ENCODE peak calls at places on chromosomes 6 and 20, in nine cellular contexts. One of them, this sample, is unnamed.

GRCh38 chr20:41476013-41476441 is 109.4 kb upstream of the EMILIN3 start:
- DNase-seq in neural progenitor cell: no peak
- DNase-seq in body of pancreas: peak
- DNase-seq in ovary: no peak
- DNase-seq in testis: peak
- DNase-seq in cardiac muscle cell: peak
- DNase-seq in GM12864: no peak
- DNase-seq in AG09309: peak
- DNase-seq in PC-9: peak
- DNase-seq in this sample: peak

GRCh38 chr6:64259372-64259771 is 623.8 kb downstream of the PHF3 start:
- DNase-seq in neural progenitor cell: no peak
- DNase-seq in body of pancreas: no peak
- DNase-seq in ovary: no peak
- DNase-seq in testis: no peak
- DNase-seq in cardiac muscle cell: no peak
- DNase-seq in GM12864: no peak
- DNase-seq in AG09309: no peak
- DNase-seq in PC-9: no peak
- DNase-seq in this sample: no peak

GRCh38 chr20:58389324-58389967 is 417 bp downstream of the VAPB start:
- DNase-seq in neural progenitor cell: peak
- DNase-seq in body of pancreas: peak
- DNase-seq in ovary: no peak
- DNase-seq in testis: peak
- DNase-seq in cardiac muscle cell: peak
- DNase-seq in GM12864: no peak
- DNase-seq in AG09309: no peak
- DNase-seq in PC-9: peak
- DNase-seq in this sample: no peak

GRCh38 chr6:12472601-12473038 is 182.5 kb downstream of the EDN1 start:
- DNase-seq in neural progenitor cell: no peak
- DNase-seq in body of pancreas: peak
- DNase-seq in ovary: no peak
- DNase-seq in testis: peak
- DNase-seq in cardiac muscle cell: peak
- DNase-seq in GM12864: no peak
- DNase-seq in AG09309: no peak
- DNase-seq in PC-9: peak
- DNase-seq in this sample: peak

GRCh38 chr6:30876039-30876730 is 8.1 kb upstream of the DDR1 start:
- DNase-seq in neural progenitor cell: no peak
- DNase-seq in body of pancreas: peak
- DNase-seq in ovary: peak
- DNase-seq in testis: peak
- DNase-seq in cardiac muscle cell: peak
- DNase-seq in GM12864: no peak
- DNase-seq in AG09309: peak
- DNase-seq in PC-9: no peak
- DNase-seq in this sample: no peak

GRCh38 chr6:31216208-31216898 is 45.9 kb upstream of the POU5F1 start:
- DNase-seq in neural progenitor cell: no peak
- DNase-seq in body of pancreas: no peak
- DNase-seq in ovary: no peak
- DNase-seq in testis: no peak
- DNase-seq in cardiac muscle cell: no peak
- DNase-seq in GM12864: no peak
- DNase-seq in AG09309: no peak
- DNase-seq in PC-9: no peak
- DNase-seq in this sample: no peak

GRCh38 chr6:42960243-42961019 is at the start of gene GNMT:
- DNase-seq in neural progenitor cell: peak
- DNase-seq in body of pancreas: peak
- DNase-seq in ovary: peak
- DNase-seq in testis: peak
- DNase-seq in cardiac muscle cell: peak
- DNase-seq in GM12864: no peak
- DNase-seq in AG09309: no peak
- DNase-seq in PC-9: peak
- DNase-seq in this sample: no peak

GRCh38 chr6:11747021-11747420 is 31.6 kb downstream of the ADTRP start:
- DNase-seq in neural progenitor cell: no peak
- DNase-seq in body of pancreas: no peak
- DNase-seq in ovary: no peak
- DNase-seq in testis: peak
- DNase-seq in cardiac muscle cell: no peak
- DNase-seq in GM12864: no peak
- DNase-seq in AG09309: no peak
- DNase-seq in PC-9: no peak
- DNase-seq in this sample: no peak

GRCh38 chr6:37171141-37171969 is 1.4 kb downstream of the PIM1 start:
- DNase-seq in neural progenitor cell: peak
- DNase-seq in body of pancreas: peak
- DNase-seq in ovary: peak
- DNase-seq in testis: peak
- DNase-seq in cardiac muscle cell: peak
- DNase-seq in GM12864: no peak
- DNase-seq in AG09309: no peak
- DNase-seq in PC-9: no peak
- DNase-seq in this sample: no peak

GRCh38 chr6:37168809-37169457 is 1.0 kb upstream of the PIM1 start:
- DNase-seq in neural progenitor cell: no peak
- DNase-seq in body of pancreas: peak
- DNase-seq in ovary: no peak
- DNase-seq in testis: peak
- DNase-seq in cardiac muscle cell: no peak
- DNase-seq in GM12864: no peak
- DNase-seq in AG09309: no peak
- DNase-seq in PC-9: peak
- DNase-seq in this sample: no peak

GRCh38 chr6:37169458-37170272 is at the start of gene PIM1:
- DNase-seq in neural progenitor cell: peak
- DNase-seq in body of pancreas: peak
- DNase-seq in ovary: peak
- DNase-seq in testis: peak
- DNase-seq in cardiac muscle cell: peak
- DNase-seq in GM12864: peak
- DNase-seq in AG09309: peak
- DNase-seq in PC-9: peak
- DNase-seq in this sample: peak

GRCh38 chr6:37171970-37172812 is 2.2 kb downstream of the PIM1 start:
- DNase-seq in neural progenitor cell: peak
- DNase-seq in body of pancreas: peak
- DNase-seq in ovary: peak
- DNase-seq in testis: peak
- DNase-seq in cardiac muscle cell: peak
- DNase-seq in GM12864: peak
- DNase-seq in AG09309: peak
- DNase-seq in PC-9: peak
- DNase-seq in this sample: peak

DNA sequence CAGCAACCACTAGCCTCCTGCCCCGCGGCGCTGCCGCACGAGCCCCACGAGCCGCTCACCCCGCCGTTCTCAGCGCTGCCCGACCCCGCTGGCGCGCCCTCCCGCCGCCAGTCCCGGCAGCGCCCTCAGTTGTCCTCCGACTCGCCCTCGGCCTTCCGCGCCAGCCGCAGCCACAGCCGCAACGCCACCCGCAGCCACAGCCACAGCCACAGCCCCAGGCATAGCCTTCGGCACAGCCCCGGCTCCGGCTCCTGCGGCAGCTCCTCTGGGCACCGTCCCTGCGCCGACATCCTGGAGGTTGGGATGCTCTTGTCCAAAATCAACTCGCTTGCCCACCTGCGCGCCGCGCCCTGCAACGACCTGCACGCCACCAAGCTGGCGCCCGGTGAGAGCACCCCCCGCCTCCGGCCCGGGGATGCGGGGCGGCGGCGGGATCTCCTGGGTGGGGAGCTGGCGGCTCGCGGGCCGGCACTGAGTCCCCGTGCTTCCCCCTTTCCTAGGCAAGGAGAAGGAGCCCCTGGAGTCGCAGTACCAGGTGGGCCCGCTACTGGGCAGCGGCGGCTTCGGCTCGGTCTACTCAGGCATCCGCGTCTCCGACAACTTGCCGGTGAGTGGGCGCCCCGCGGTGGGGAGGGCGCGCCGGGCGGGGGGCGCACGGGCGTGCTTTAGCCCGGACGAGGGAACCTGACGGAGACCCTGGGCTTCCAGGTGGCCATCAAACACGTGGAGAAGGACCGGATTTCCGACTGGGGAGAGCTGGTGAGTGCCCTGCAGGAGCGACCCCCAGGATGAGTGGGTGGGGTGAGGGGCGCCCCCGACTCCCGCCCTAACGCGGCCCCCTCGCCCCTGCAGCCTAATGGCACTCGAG is 555 bp downstream of the PIM1 start:
- DNase-seq in neural progenitor cell: peak
- DNase-seq in body of pancreas: peak
- DNase-seq in ovary: peak
- DNase-seq in testis: peak
- DNase-seq in cardiac muscle cell: peak
- DNase-seq in GM12864: no peak
- DNase-seq in AG09309: no peak
- DNase-seq in PC-9: no peak
- DNase-seq in this sample: no peak
- TF ChIP-seq CTCF in neural progenitor cell: peak
- TF ChIP-seq CTCF in body of pancreas: peak
- TF ChIP-seq CTCF in ovary: peak
- TF ChIP-seq CTCF in testis: no peak
- TF ChIP-seq CTCF in cardiac muscle cell: peak
- TF ChIP-seq CTCF in GM12864: peak
- TF ChIP-seq CTCF in AG09309: peak
- TF ChIP-seq CTCF in PC-9: no peak
- TF ChIP-seq CTCF in this sample: no peak

GRCh38 chr20:50577175-50578018 is 67.2 kb downstream of the PTPN1 start:
- DNase-seq in neural progenitor cell: no peak
- DNase-seq in body of pancreas: peak
- DNase-seq in ovary: no peak
- DNase-seq in testis: no peak
- DNase-seq in cardiac muscle cell: no peak
- DNase-seq in GM12864: no peak
- DNase-seq in AG09309: no peak
- DNase-seq in PC-9: no peak
- DNase-seq in this sample: no peak
- TF ChIP-seq CTCF in neural progenitor cell: no peak
- TF ChIP-seq CTCF in body of pancreas: no peak
- TF ChIP-seq CTCF in ovary: no peak
- TF ChIP-seq CTCF in testis: no peak
- TF ChIP-seq CTCF in cardiac muscle cell: no peak
- TF ChIP-seq CTCF in GM12864: no peak
- TF ChIP-seq CTCF in AG09309: no peak
- TF ChIP-seq CTCF in PC-9: no peak
- TF ChIP-seq CTCF in this sample: no peak

GRCh38 chr6:98037571-98037970 is 754.6 kb upstream of the MMS22L start:
- DNase-seq in neural progenitor cell: no peak
- DNase-seq in body of pancreas: no peak
- DNase-seq in ovary: no peak
- DNase-seq in testis: no peak
- DNase-seq in cardiac muscle cell: no peak
- DNase-seq in GM12864: no peak
- DNase-seq in AG09309: no peak
- DNase-seq in PC-9: no peak
- DNase-seq in this sample: no peak

GRCh38 chr6:98039443-98039842 is 756.4 kb upstream of the MMS22L start:
- DNase-seq in neural progenitor cell: peak
- DNase-seq in body of pancreas: no peak
- DNase-seq in ovary: no peak
- DNase-seq in testis: no peak
- DNase-seq in cardiac muscle cell: no peak
- DNase-seq in GM12864: no peak
- DNase-seq in AG09309: no peak
- DNase-seq in PC-9: no peak
- DNase-seq in this sample: no peak

GRCh38 chr6:98041921-98042320 is 758.9 kb upstream of the MMS22L start:
- DNase-seq in neural progenitor cell: peak
- DNase-seq in body of pancreas: no peak
- DNase-seq in ovary: no peak
- DNase-seq in testis: no peak
- DNase-seq in cardiac muscle cell: no peak
- DNase-seq in GM12864: no peak
- DNase-seq in AG09309: no peak
- DNase-seq in PC-9: no peak
- DNase-seq in this sample: no peak

GRCh38 chr6:98041072-98041471 is 758.1 kb upstream of the MMS22L start:
- DNase-seq in neural progenitor cell: peak
- DNase-seq in body of pancreas: no peak
- DNase-seq in ovary: no peak
- DNase-seq in testis: no peak
- DNase-seq in cardiac muscle cell: no peak
- DNase-seq in GM12864: no peak
- DNase-seq in AG09309: no peak
- DNase-seq in PC-9: no peak
- DNase-seq in this sample: no peak

GRCh38 chr6:98039876-98040605 is 757.0 kb upstream of the MMS22L start:
- DNase-seq in neural progenitor cell: peak
- DNase-seq in body of pancreas: no peak
- DNase-seq in ovary: no peak
- DNase-seq in testis: no peak
- DNase-seq in cardiac muscle cell: peak
- DNase-seq in GM12864: no peak
- DNase-seq in AG09309: no peak
- DNase-seq in PC-9: no peak
- DNase-seq in this sample: no peak
- TF ChIP-seq CTCF in neural progenitor cell: peak
- TF ChIP-seq CTCF in body of pancreas: no peak
- TF ChIP-seq CTCF in ovary: no peak
- TF ChIP-seq CTCF in testis: peak
- TF ChIP-seq CTCF in cardiac muscle cell: no peak
- TF ChIP-seq CTCF in GM12864: peak
- TF ChIP-seq CTCF in AG09309: no peak
- TF ChIP-seq CTCF in PC-9: peak
- TF ChIP-seq CTCF in this sample: no peak

GRCh38 chr20:52246366-52246765 is 54.8 kb upstream of the ZFP64 start:
- DNase-seq in neural progenitor cell: no peak
- DNase-seq in body of pancreas: no peak
- DNase-seq in ovary: no peak
- DNase-seq in testis: no peak
- DNase-seq in cardiac muscle cell: no peak
- DNase-seq in GM12864: no peak
- DNase-seq in AG09309: no peak
- DNase-seq in PC-9: no peak
- DNase-seq in this sample: no peak

GRCh38 chr20:52240802-52241201 is 49.2 kb upstream of the ZFP64 start:
- DNase-seq in neural progenitor cell: no peak
- DNase-seq in body of pancreas: no peak
- DNase-seq in ovary: no peak
- DNase-seq in testis: no peak
- DNase-seq in cardiac muscle cell: no peak
- DNase-seq in GM12864: no peak
- DNase-seq in AG09309: no peak
- DNase-seq in PC-9: no peak
- DNase-seq in this sample: no peak

GRCh38 chr20:52247548-52247947 is 56.0 kb upstream of the ZFP64 start:
- DNase-seq in neural progenitor cell: no peak
- DNase-seq in body of pancreas: no peak
- DNase-seq in ovary: no peak
- DNase-seq in testis: no peak
- DNase-seq in cardiac muscle cell: no peak
- DNase-seq in GM12864: no peak
- DNase-seq in AG09309: no peak
- DNase-seq in PC-9: no peak
- DNase-seq in this sample: no peak

GRCh38 chr20:52244702-52245101 is 53.1 kb upstream of the ZFP64 start:
- DNase-seq in neural progenitor cell: no peak
- DNase-seq in body of pancreas: no peak
- DNase-seq in ovary: no peak
- DNase-seq in testis: no peak
- DNase-seq in cardiac muscle cell: no peak
- DNase-seq in GM12864: no peak
- DNase-seq in AG09309: no peak
- DNase-seq in PC-9: no peak
- DNase-seq in this sample: no peak

GRCh38 chr20:52242237-52243230 is 51.0 kb upstream of the ZFP64 start:
- DNase-seq in neural progenitor cell: peak
- DNase-seq in body of pancreas: no peak
- DNase-seq in ovary: no peak
- DNase-seq in testis: no peak
- DNase-seq in cardiac muscle cell: peak
- DNase-seq in GM12864: no peak
- DNase-seq in AG09309: no peak
- DNase-seq in PC-9: no peak
- DNase-seq in this sample: peak
- TF ChIP-seq CTCF in neural progenitor cell: peak
- TF ChIP-seq CTCF in body of pancreas: peak
- TF ChIP-seq CTCF in ovary: no peak
- TF ChIP-seq CTCF in testis: peak
- TF ChIP-seq CTCF in cardiac muscle cell: peak
- TF ChIP-seq CTCF in GM12864: peak
- TF ChIP-seq CTCF in AG09309: no peak
- TF ChIP-seq CTCF in PC-9: peak
- TF ChIP-seq CTCF in this sample: peak